ENCODE peak calls at places on chromosome 20, in six cellular contexts. Y is ovary, I is thyroid gland, L is A549, D is body of pancreas, J is prostate gland. C is an unnamed sample.

GRCh38 chr20:19885576-19885956 is 127.5 kb downstream of the RIN2 start:
- DNase-seq in J (no peak), D (no peak), L (no peak), I (no peak), Y (no peak), C (no peak)

GRCh38 chr20:41697861-41698559 is 79.8 kb upstream of the CHD6 start:
- DNase-seq in L (no peak), J (no peak), Y (no peak), D (no peak), I (no peak), C (no peak)

GRCh38 chr20:19737025-19737424 is 21.0 kb upstream of the RIN2 start:
- DNase-seq in D (no peak), J (no peak), I (no peak), Y (no peak), L (peak; percentile 64), C (no peak)

GRCh38 chr20:3732327-3733118 is at the start of gene HSPA12B:
- DNase-seq in Y (peak; percentile 67), D (no peak), L (no peak), I (no peak), J (no peak), C (no peak)

GRCh38 chr20:53099851-53100250 is 127.7 kb downstream of the TSHZ2 start:
- DNase-seq in Y (no peak), I (no peak), L (no peak), D (no peak), J (no peak), C (no peak)

GRCh38 chr20:61531553-61532345 is 279.7 kb downstream of the CDH4 start:
- DNase-seq in I (no peak), Y (no peak), D (no peak), J (no peak), L (no peak), C (no peak)

GRCh38 chr20:25378884-25379733 is 11.5 kb downstream of the ABHD12 start:
- DNase-seq in I (no peak), J (no peak), D (no peak), Y (no peak), L (no peak), C (no peak)

GRCh38 chr20:32991386-32991785 is 12.8 kb downstream of the SUN5 start:
- DNase-seq in L (no peak), Y (no peak), I (no peak), J (no peak), D (no peak), C (no peak)

GRCh38 chr20:13672657-13673056 is 33.9 kb upstream of the TASP1 start:
- DNase-seq in I (no peak), Y (no peak), J (no peak), D (no peak), L (no peak), C (no peak)

GRCh38 chr20:19619904-19620430 is 138.1 kb upstream of the RIN2 start:
- DNase-seq in D (no peak), Y (no peak), L (no peak), I (no peak), J (no peak), C (no peak)

GRCh38 chr20:44579313-44580090 is 2.9 kb upstream of the PKIG start:
- DNase-seq in L (no peak), Y (no peak), D (no peak), I (no peak), J (no peak), C (no peak)

GRCh38 chr20:49608752-49609670 is 41.1 kb upstream of the PTGIS start:
- DNase-seq in Y (peak; percentile 75), D (peak; percentile 68), L (peak; percentile 79), J (peak; percentile 48), I (peak; percentile 67), C (peak; percentile 51)

GRCh38 chr20:61924858-61925554 is 140.7 kb downstream of the TAF4 start:
- DNase-seq in I (no peak), L (no peak), D (no peak), Y (no peak), J (no peak), C (no peak)

GRCh38 chr20:51747182-51747911 is 20.8 kb downstream of the ATP9A start:
- DNase-seq in D (no peak), Y (no peak), J (no peak), L (no peak), I (no peak), C (no peak)

GRCh38 chr20:59566631-59567524 is 37.5 kb upstream of the PHACTR3 start:
- DNase-seq in J (no peak), L (no peak), I (no peak), Y (no peak), D (no peak), C (no peak)

GRCh38 chr20:50482396-50482890 is 27.7 kb upstream of the PTPN1 start:
- DNase-seq in D (no peak), J (no peak), Y (no peak), I (no peak), L (no peak), C (no peak)

GRCh38 chr20:50245561-50246366 is 55.1 kb downstream of the CEBPB start:
- DNase-seq in I (peak; percentile 83), L (no peak), Y (no peak), J (no peak), D (no peak), C (no peak)

GRCh38 chr20:37902504-37903313 is at the start of gene VSTM2L:
- DNase-seq in I (peak; percentile 25), J (no peak), Y (no peak), L (peak; percentile 77), D (no peak), C (no peak)

GRCh38 chr20:62668441-62669027 is 26.2 kb downstream of the SLCO4A1 start:
- DNase-seq in D (peak; percentile 78), L (peak; percentile 91), Y (peak; percentile 78), I (peak; percentile 76), J (peak; percentile 55), C (peak; percentile 69)

GRCh38 chr20:49635171-49635570 is 67.2 kb upstream of the PTGIS start:
- DNase-seq in I (peak; percentile 64), D (no peak), J (peak; percentile 37), L (no peak), Y (peak; percentile 84), C (peak; percentile 68)

GRCh38 chr20:38181207-38181693 is 16.2 kb upstream of the TGM2 start:
- DNase-seq in L (no peak), Y (no peak), D (no peak), I (peak; percentile 24), J (no peak), C (no peak)

GRCh38 chr20:38970302-38970701 is 8.2 kb downstream of the DHX35 start:
- DNase-seq in I (no peak), J (no peak), D (no peak), Y (no peak), L (no peak), C (no peak)

GRCh38 chr20:17568972-17569471 is 853 bp upstream of the DSTN start:
- DNase-seq in L (peak; percentile 95), D (peak; percentile 85), Y (peak; percentile 84), I (peak; percentile 93), J (peak; percentile 90), C (peak; percentile 81)

GRCh38 chr20:40562031-40562430 is 127.0 kb downstream of the MAFB start:
- DNase-seq in Y (no peak), I (peak; percentile 7), L (no peak), J (no peak), D (no peak), C (no peak)

GRCh38 chr20:36493801-36494114 is 47.6 kb upstream of the MYL9 start:
- DNase-seq in D (no peak), L (no peak), Y (peak; percentile 73), I (peak; percentile 86), J (peak; percentile 46), C (peak; percentile 82)

GRCh38 chr20:48010623-48011022 is 225.3 kb upstream of the SULF2 start:
- DNase-seq in I (no peak), Y (no peak), L (no peak), J (no peak), D (no peak), C (no peak)

GRCh38 chr20:48006036-48006833 is 221.0 kb upstream of the SULF2 start:
- DNase-seq in Y (peak; percentile 37), I (no peak), J (no peak), L (no peak), D (no peak), C (no peak)

GRCh38 chr20:48008850-48009535 is 223.7 kb upstream of the SULF2 start:
- DNase-seq in I (no peak), L (no peak), D (no peak), J (no peak), Y (no peak), C (no peak)

GRCh38 chr20:48011025-48011424 is 225.7 kb upstream of the SULF2 start:
- DNase-seq in D (no peak), Y (no peak), J (no peak), I (no peak), L (no peak), C (no peak)

GRCh38 chr20:48007356-48007755 is 222.1 kb upstream of the SULF2 start:
- DNase-seq in I (no peak), D (no peak), Y (no peak), J (no peak), L (no peak), C (no peak)
- H3K4me3 ChIP-seq in I (no peak overlapping the region), D (no peak overlapping the region), Y (no peak overlapping the region), J (no peak overlapping the region), L (no peak overlapping the region), C (no peak overlapping the region)

DNA sequence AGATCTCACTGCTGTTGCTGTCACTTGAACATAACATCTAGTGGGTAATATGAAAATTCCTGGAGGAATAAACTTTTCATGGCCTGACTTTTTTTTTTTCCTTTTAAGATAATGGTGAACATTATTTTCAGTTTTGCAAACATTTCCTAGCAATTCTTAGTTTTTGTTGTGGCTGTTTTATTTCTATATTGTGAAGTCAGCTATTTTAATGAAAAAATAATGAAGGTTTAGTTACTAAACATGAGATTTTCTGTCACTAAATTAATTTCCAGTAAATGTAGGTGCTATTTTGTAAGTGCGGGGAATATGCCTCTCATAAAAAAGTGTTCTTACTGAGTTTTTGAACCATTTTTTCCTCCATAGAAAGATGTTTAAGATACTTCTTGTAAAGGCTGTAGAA is 23.4 kb upstream of the FAM209A start:
- DNase-seq in J (no peak), D (no peak), L (no peak), Y (no peak), I (no peak), C (no peak)
- TF ChIP-seq POLR2A in J (no peak), D (no peak), L (no peak), Y (no peak), I (no peak), C (no peak)

GRCh38 chr20:5135363-5136012 is 8.7 kb downstream of the CDS2 start:
- DNase-seq in I (no peak), Y (no peak), D (no peak), J (no peak), L (no peak), C (no peak)
- H3K27ac ChIP-seq in I (no peak overlapping the region), Y (no peak overlapping the region), D (no peak overlapping the region), J (no peak overlapping the region), L (no peak overlapping the region), C (peak overlapping the region; percentile 46)

DNA sequence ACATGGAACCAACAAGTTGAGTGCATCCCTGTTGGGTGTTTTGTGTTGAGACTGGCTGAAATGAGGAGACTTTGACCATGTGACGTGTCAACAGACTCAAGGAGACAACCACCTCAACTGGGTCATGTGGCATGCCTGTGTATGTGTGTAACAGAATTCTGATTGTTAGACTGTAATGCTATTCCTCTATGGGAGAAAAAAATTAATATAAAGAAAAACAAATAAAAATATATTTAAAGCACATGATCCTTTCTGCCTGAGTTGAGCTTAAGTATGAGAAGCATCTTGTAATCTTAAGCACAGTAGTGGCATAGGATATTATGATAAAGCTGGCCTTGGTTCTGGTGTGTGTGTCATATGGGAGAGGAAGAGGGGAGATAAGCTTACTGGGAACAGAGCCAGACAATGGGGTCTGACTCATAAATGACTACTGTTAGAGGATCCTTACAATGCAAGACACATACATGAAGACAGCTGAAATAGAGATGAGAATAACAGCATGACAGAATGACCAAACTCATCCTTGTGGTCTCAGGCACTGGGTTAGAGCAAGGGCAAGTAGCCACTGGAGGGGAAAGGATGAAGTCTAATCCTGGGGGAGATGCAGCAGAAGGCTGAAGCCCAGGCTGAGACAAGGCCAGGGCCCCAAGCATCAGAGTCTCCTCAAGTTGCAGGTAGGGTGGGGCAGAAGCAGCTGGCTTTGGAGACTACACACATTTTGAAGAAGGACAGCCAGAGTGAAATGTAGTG is 9.2 kb downstream of the TP53INP2 start:
- DNase-seq in D (no peak), Y (no peak), J (no peak), I (peak; percentile 10), L (peak; percentile 64), C (no peak)
- H3K4me3 ChIP-seq in D (no peak overlapping the region), Y (no peak overlapping the region), J (no peak overlapping the region), I (no peak overlapping the region), L (no peak overlapping the region), C (no peak overlapping the region)

C was measured in gastrocnemius medialis.